ENCODE peak calls at places on chromosomes 5 and 9, in six cellular contexts. N is stomach; P is neural crest cell; F is activated CD4-positive, alpha-beta T cell treated with anti-CD3 and anti-CD28 coated beads, Interleukin-2, amount 10 ng/mL, durations not matched to agents 7 days and 5 days; H is left cardiac atrium; S is activated gamma-delta T cell treated with anti-CD3 and anti-CD28 coated beads, Interleukin-2, amount 50 U/mL, for 16 hours. K is an unnamed sample.

GRCh38 chr5:117889592-117889991 is 1098.8 kb downstream of the DTWD2 start:
- DNase-seq in N (no peak), P (no peak), F (no peak), H (no peak), S (no peak), K (no peak)

GRCh38 chr9:99820330-99821186 is 1.1 kb upstream of the NR4A3 start:
- DNase-seq in N (peak), P (no peak), F (peak), H (peak), S (peak), K (peak)

GRCh38 chr9:73441890-73442818 is 290.5 kb downstream of the ANXA1 start:
- DNase-seq in N (no peak), P (no peak), F (no peak), H (no peak), S (no peak), K (no peak)

GRCh38 chr9:83920469-83920941 is 727 bp downstream of the KIF27 start:
- DNase-seq in N (peak), P (no peak), F (no peak), H (no peak), S (no peak), K (peak)

GRCh38 chr9:110782701-110783100 is 114.1 kb downstream of the MUSK start:
- DNase-seq in N (no peak), P (no peak), F (no peak), H (no peak), S (no peak), K (no peak)

GRCh38 chr9:76200315-76200714 is 193.9 kb downstream of the RFK start:
- DNase-seq in N (no peak), P (no peak), F (no peak), H (no peak), S (no peak), K (no peak)

GRCh38 chr9:69157751-69158466 is 16.2 kb upstream of the TJP2 start:
- DNase-seq in N (no peak), P (no peak), F (no peak), H (no peak), S (no peak), K (no peak)

GRCh38 chr9:97904725-97905124 is 17.6 kb downstream of the TRMO start:
- DNase-seq in N (no peak), P (no peak), F (peak), H (no peak), S (no peak), K (no peak)

GRCh38 chr9:18331808-18332209 is 142.1 kb upstream of the ADAMTSL1 start:
- DNase-seq in N (no peak), P (no peak), F (no peak), H (no peak), S (no peak), K (no peak)

GRCh38 chr5:14385022-14385421 is 196.6 kb upstream of the OTULINL start:
- DNase-seq in N (no peak), P (no peak), F (no peak), H (no peak), S (no peak), K (no peak)

GRCh38 chr9:93413530-93413929 is 38.0 kb upstream of the FAM120A start:
- DNase-seq in N (no peak), P (no peak), F (no peak), H (no peak), S (no peak), K (no peak)

GRCh38 chr5:56072863-56073777 is 78.4 kb upstream of the IL6ST start:
- DNase-seq in N (no peak), P (no peak), F (no peak), H (no peak), S (no peak), K (no peak)

GRCh38 chr5:69288668-69289067 is 43.9 kb downstream of the CCDC125 start:
- DNase-seq in N (no peak), P (no peak), F (no peak), H (no peak), S (no peak), K (no peak)

GRCh38 chr5:10885026-10885425 is 124.0 kb upstream of the DAP start:
- DNase-seq in N (no peak), P (no peak), F (no peak), H (no peak), S (no peak), K (no peak)

GRCh38 chr9:112327718-112328450 is 5.5 kb downstream of the PTBP3 start:
- DNase-seq in N (no peak), P (no peak), F (no peak), H (no peak), S (no peak), K (no peak)

GRCh38 chr9:21813575-21814473 is 11.4 kb downstream of the MTAP start:
- DNase-seq in N (peak), P (peak), F (peak), H (peak), S (peak), K (peak)

GRCh38 chr5:143494162-143494561 is 90.7 kb upstream of the NR3C1 start:
- DNase-seq in N (no peak), P (no peak), F (no peak), H (no peak), S (no peak), K (no peak)

GRCh38 chr9:83536332-83536731 is 1.9 kb downstream of the FRMD3 start:
- DNase-seq in N (no peak), P (no peak), F (no peak), H (no peak), S (no peak), K (no peak)

GRCh38 chr9:77546391-77546790 is 101.7 kb downstream of the GNA14 start:
- DNase-seq in N (no peak), P (no peak), F (no peak), H (no peak), S (no peak), K (no peak)

GRCh38 chr5:1748271-1748670 is 51.4 kb downstream of the MRPL36 start:
- DNase-seq in N (no peak), P (no peak), F (no peak), H (no peak), S (no peak), K (no peak)

GRCh38 chr5:135650081-135650480 is 71.3 kb upstream of the CXCL14 start:
- DNase-seq in N (no peak), P (no peak), F (no peak), H (no peak), S (no peak), K (no peak)

GRCh38 chr9:14433841-14434511 is 120.0 kb upstream of the NFIB start:
- DNase-seq in N (no peak), P (no peak), F (no peak), H (peak), S (no peak), K (peak)

GRCh38 chr9:84917366-84918063 is 248.0 kb downstream of the NTRK2 start:
- DNase-seq in N (no peak), P (no peak), F (no peak), H (peak), S (no peak), K (no peak)

GRCh38 chr9:92094655-92095054 is 20.6 kb downstream of the SPTLC1 start:
- DNase-seq in N (no peak), P (no peak), F (peak), H (no peak), S (no peak), K (no peak)

GRCh38 chr5:128684951-128685350 is 146.9 kb upstream of the FBN2 start:
- DNase-seq in N (no peak), P (no peak), F (no peak), H (no peak), S (no peak), K (no peak)

GRCh38 chr9:116661037-116661954 is 25.8 kb upstream of the TRIM32 start:
- DNase-seq in N (peak), P (peak), F (no peak), H (no peak), S (no peak), K (peak)

GRCh38 chr9:88583901-88584596 is 49.1 kb downstream of the NXNL2 start:
- DNase-seq in N (no peak), P (no peak), F (no peak), H (no peak), S (no peak), K (peak)

GRCh38 chr9:107539427-107540154 is 50.0 kb upstream of the KLF4 start:
- DNase-seq in N (no peak), P (no peak), F (no peak), H (peak), S (no peak), K (no peak)

GRCh38 chr9:127897194-127897692 is 2.2 kb downstream of the ST6GALNAC6 start:
- DNase-seq in N (peak), P (peak), F (no peak), H (peak), S (no peak), K (peak)

GRCh38 chr5:84229045-84229444 is 155.6 kb downstream of the EDIL3 start:
- DNase-seq in N (no peak), P (no peak), F (no peak), H (no peak), S (no peak), K (no peak)

GRCh38 chr9:105401651-105402050 is 46.2 kb upstream of the FSD1L start:
- DNase-seq in N (no peak), P (no peak), F (no peak), H (no peak), S (no peak), K (no peak)

GRCh38 chr5:96509721-96510383 is 76.8 kb upstream of the PCSK1 start:
- DNase-seq in N (no peak), P (no peak), F (no peak), H (no peak), S (no peak), K (no peak)

GRCh38 chr5:132267931-132268501 is 10.5 kb downstream of the PDLIM4 start:
- DNase-seq in N (no peak), P (peak), F (no peak), H (no peak), S (no peak), K (no peak)

GRCh38 chr5:134948929-134949328 is 18.8 kb upstream of the CATSPER3 start:
- DNase-seq in N (no peak), P (no peak), F (no peak), H (peak), S (no peak), K (peak)